ENCODE peak calls at places on chromosomes 7 and 10, in four cellular contexts. One of them, this sample, is unnamed.
A peak's percentile ranks its signal among the peaks of the same experiment; 100 is the strongest.

GRCh38 chr10:21022821-21023220 is 125.7 kb upstream of the NEBL start:
- DNase-seq in CD4-positive, alpha-beta T cell: no peak
- DNase-seq in heart right ventricle: no peak
- DNase-seq in SK-N-SH: no peak
- DNase-seq in this sample: no peak

GRCh38 chr10:43814611-43815010 is 165.9 kb upstream of the ZNF32 start:
- DNase-seq in CD4-positive, alpha-beta T cell: no peak
- DNase-seq in heart right ventricle: no peak
- DNase-seq in SK-N-SH: no peak
- DNase-seq in this sample: no peak

GRCh38 chr7:142885311-142886230 is at the start of gene TRPV6:
- DNase-seq in CD4-positive, alpha-beta T cell: no peak
- DNase-seq in heart right ventricle: no peak
- DNase-seq in SK-N-SH: no peak
- DNase-seq in this sample: no peak

GRCh38 chr7:156768698-156769472 is 124.1 kb downstream of the LMBR1 start:
- DNase-seq in CD4-positive, alpha-beta T cell: no peak
- DNase-seq in heart right ventricle: no peak
- DNase-seq in SK-N-SH: no peak
- DNase-seq in this sample: no peak

GRCh38 chr7:26062240-26062603 is 89.8 kb upstream of the NFE2L3 start:
- DNase-seq in CD4-positive, alpha-beta T cell: no peak
- DNase-seq in heart right ventricle: no peak
- DNase-seq in SK-N-SH: no peak
- DNase-seq in this sample: no peak

GRCh38 chr7:103571591-103571990 is 125.6 kb upstream of the SLC26A5 start:
- DNase-seq in CD4-positive, alpha-beta T cell: no peak
- DNase-seq in heart right ventricle: no peak
- DNase-seq in SK-N-SH: no peak
- DNase-seq in this sample: no peak

GRCh38 chr7:47380325-47381131 is 201.4 kb downstream of the TNS3 start:
- DNase-seq in CD4-positive, alpha-beta T cell: no peak
- DNase-seq in heart right ventricle: no peak
- DNase-seq in SK-N-SH: no peak
- DNase-seq in this sample: no peak

GRCh38 chr7:87216701-87217508 is 2.6 kb downstream of the TMEM243 start:
- DNase-seq in CD4-positive, alpha-beta T cell: peak; percentile 26
- DNase-seq in heart right ventricle: no peak
- DNase-seq in SK-N-SH: no peak
- DNase-seq in this sample: peak; percentile 69

GRCh38 chr7:98994046-98994944 is 116.0 kb downstream of the TRRAP start:
- DNase-seq in CD4-positive, alpha-beta T cell: no peak
- DNase-seq in heart right ventricle: no peak
- DNase-seq in SK-N-SH: no peak
- DNase-seq in this sample: no peak

GRCh38 chr7:137546671-137547070 is 203.1 kb upstream of the PTN start:
- DNase-seq in CD4-positive, alpha-beta T cell: no peak
- DNase-seq in heart right ventricle: no peak
- DNase-seq in SK-N-SH: no peak
- DNase-seq in this sample: no peak

GRCh38 chr7:44276571-44277101 is 48.8 kb downstream of the CAMK2B start:
- DNase-seq in CD4-positive, alpha-beta T cell: no peak
- DNase-seq in heart right ventricle: peak; percentile 7
- DNase-seq in SK-N-SH: no peak
- DNase-seq in this sample: no peak

GRCh38 chr7:65983965-65984654 is 2.1 kb upstream of the GUSB start:
- DNase-seq in CD4-positive, alpha-beta T cell: no peak
- DNase-seq in heart right ventricle: no peak
- DNase-seq in SK-N-SH: no peak
- DNase-seq in this sample: no peak

GRCh38 chr7:67251986-67252558 is 255.4 kb downstream of the TYW1 start:
- DNase-seq in CD4-positive, alpha-beta T cell: no peak
- DNase-seq in heart right ventricle: no peak
- DNase-seq in SK-N-SH: no peak
- DNase-seq in this sample: no peak

GRCh38 chr7:154953006-154953684 is 49.8 kb downstream of the PAXIP1 start:
- DNase-seq in CD4-positive, alpha-beta T cell: peak; percentile 63
- DNase-seq in heart right ventricle: peak; percentile 54
- DNase-seq in SK-N-SH: peak; percentile 63
- DNase-seq in this sample: peak; percentile 60

GRCh38 chr7:1845536-1846311 is 175.6 kb downstream of the ELFN1 start:
- DNase-seq in CD4-positive, alpha-beta T cell: no peak
- DNase-seq in heart right ventricle: peak; percentile 7
- DNase-seq in SK-N-SH: peak; percentile 61
- DNase-seq in this sample: no peak

GRCh38 chr7:12951397-12951801 is 264.0 kb downstream of the ARL4A start:
- DNase-seq in CD4-positive, alpha-beta T cell: no peak
- DNase-seq in heart right ventricle: no peak
- DNase-seq in SK-N-SH: no peak
- DNase-seq in this sample: no peak

GRCh38 chr10:93954726-93955363 is 38.9 kb upstream of the PLCE1 start:
- DNase-seq in CD4-positive, alpha-beta T cell: no peak
- DNase-seq in heart right ventricle: no peak
- DNase-seq in SK-N-SH: no peak
- DNase-seq in this sample: no peak

GRCh38 chr7:46058424-46058823 is 137.4 kb upstream of the IGFBP3 start:
- DNase-seq in CD4-positive, alpha-beta T cell: no peak
- DNase-seq in heart right ventricle: no peak
- DNase-seq in SK-N-SH: no peak
- DNase-seq in this sample: no peak

GRCh38 chr10:99347672-99348071 is 18.5 kb downstream of the CNNM1 start:
- DNase-seq in CD4-positive, alpha-beta T cell: no peak
- DNase-seq in heart right ventricle: no peak
- DNase-seq in SK-N-SH: no peak
- DNase-seq in this sample: no peak

GRCh38 chr7:17134786-17135185 is 163.7 kb upstream of the AHR start:
- DNase-seq in CD4-positive, alpha-beta T cell: no peak
- DNase-seq in heart right ventricle: no peak
- DNase-seq in SK-N-SH: no peak
- DNase-seq in this sample: no peak

GRCh38 chr7:44541876-44542610 is 913 bp upstream of the NPC1L1 start:
- DNase-seq in CD4-positive, alpha-beta T cell: no peak
- DNase-seq in heart right ventricle: no peak
- DNase-seq in SK-N-SH: peak; percentile 27
- DNase-seq in this sample: no peak

GRCh38 chr7:79227035-79227434 is 226.4 kb downstream of the MAGI2 start:
- DNase-seq in CD4-positive, alpha-beta T cell: no peak
- DNase-seq in heart right ventricle: no peak
- DNase-seq in SK-N-SH: no peak
- DNase-seq in this sample: no peak

GRCh38 chr7:12074889-12075288 is 136.2 kb upstream of the TMEM106B start:
- DNase-seq in CD4-positive, alpha-beta T cell: no peak
- DNase-seq in heart right ventricle: no peak
- DNase-seq in SK-N-SH: no peak
- DNase-seq in this sample: no peak

GRCh38 chr10:62708569-62708968 is 96.0 kb upstream of the ADO start:
- DNase-seq in CD4-positive, alpha-beta T cell: no peak
- DNase-seq in heart right ventricle: no peak
- DNase-seq in SK-N-SH: no peak
- DNase-seq in this sample: no peak

GRCh38 chr7:37987732-37988131 is 67.3 kb downstream of the EPDR1 start:
- DNase-seq in CD4-positive, alpha-beta T cell: no peak
- DNase-seq in heart right ventricle: no peak
- DNase-seq in SK-N-SH: no peak
- DNase-seq in this sample: no peak

GRCh38 chr7:43906327-43907010 is at the start of gene URGCP:
- DNase-seq in CD4-positive, alpha-beta T cell: peak; percentile 49
- DNase-seq in heart right ventricle: peak; percentile 71
- DNase-seq in SK-N-SH: peak; percentile 96
- DNase-seq in this sample: peak; percentile 55

GRCh38 chr10:69614130-69614529 is 15.9 kb upstream of the FAM241B start:
- DNase-seq in CD4-positive, alpha-beta T cell: no peak
- DNase-seq in heart right ventricle: no peak
- DNase-seq in SK-N-SH: no peak
- DNase-seq in this sample: no peak

GRCh38 chr10:126663880-126664279 is 6.6 kb downstream of the C10orf90 start:
- DNase-seq in CD4-positive, alpha-beta T cell: no peak
- DNase-seq in heart right ventricle: no peak
- DNase-seq in SK-N-SH: no peak
- DNase-seq in this sample: no peak

GRCh38 chr7:54904986-54905385 is 113.8 kb upstream of the EGFR start:
- DNase-seq in CD4-positive, alpha-beta T cell: no peak
- DNase-seq in heart right ventricle: no peak
- DNase-seq in SK-N-SH: no peak
- DNase-seq in this sample: no peak

GRCh38 chr7:5117095-5117970 is 71.7 kb downstream of the RBAK start:
- DNase-seq in CD4-positive, alpha-beta T cell: no peak
- DNase-seq in heart right ventricle: no peak
- DNase-seq in SK-N-SH: no peak
- DNase-seq in this sample: no peak

GRCh38 chr7:348480-348844 is 58.5 kb downstream of the FOXL3 start:
- DNase-seq in CD4-positive, alpha-beta T cell: no peak
- DNase-seq in heart right ventricle: peak; percentile 1
- DNase-seq in SK-N-SH: no peak
- DNase-seq in this sample: no peak

GRCh38 chr7:347001-347590 is 57.1 kb downstream of the FOXL3 start:
- DNase-seq in CD4-positive, alpha-beta T cell: no peak
- DNase-seq in heart right ventricle: peak; percentile 2
- DNase-seq in SK-N-SH: no peak
- DNase-seq in this sample: no peak

GRCh38 chr7:347644-348479 is 57.9 kb downstream of the FOXL3 start:
- DNase-seq in CD4-positive, alpha-beta T cell: no peak
- DNase-seq in heart right ventricle: peak; percentile 4
- DNase-seq in SK-N-SH: no peak
- DNase-seq in this sample: no peak

GRCh38 chr7:351256-351655 is 61.3 kb downstream of the FOXL3 start:
- DNase-seq in CD4-positive, alpha-beta T cell: peak; percentile 72
- DNase-seq in heart right ventricle: peak; percentile 7
- DNase-seq in SK-N-SH: no peak
- DNase-seq in this sample: peak; percentile 80

GRCh38 chr7:348962-349755 is 59.2 kb downstream of the FOXL3 start:
- DNase-seq in CD4-positive, alpha-beta T cell: no peak
- DNase-seq in heart right ventricle: peak; percentile 14
- DNase-seq in SK-N-SH: no peak
- DNase-seq in this sample: no peak
- H3K27ac ChIP-seq in CD4-positive, alpha-beta T cell: no peak overlapping the region
- H3K27ac ChIP-seq in heart right ventricle: no peak overlapping the region
- H3K27ac ChIP-seq in SK-N-SH: no peak overlapping the region
- H3K27ac ChIP-seq in this sample: no peak overlapping the region

GRCh38 chr7:69781412-69781846 is 183.2 kb downstream of the AUTS2 start:
- DNase-seq in CD4-positive, alpha-beta T cell: no peak
- DNase-seq in heart right ventricle: peak; percentile 27
- DNase-seq in SK-N-SH: no peak
- DNase-seq in this sample: no peak
- H3K27ac ChIP-seq in CD4-positive, alpha-beta T cell: no peak overlapping the region
- H3K27ac ChIP-seq in heart right ventricle: no peak overlapping the region
- H3K27ac ChIP-seq in SK-N-SH: no peak overlapping the region
- H3K27ac ChIP-seq in this sample: no peak overlapping the region

GRCh38 chr7:128074736-128075135 is 43.5 kb upstream of the LRRC4 start:
- DNase-seq in CD4-positive, alpha-beta T cell: no peak
- DNase-seq in heart right ventricle: no peak
- DNase-seq in SK-N-SH: no peak
- DNase-seq in this sample: no peak

GRCh38 chr7:128076831-128077271 is 45.6 kb upstream of the LRRC4 start:
- DNase-seq in CD4-positive, alpha-beta T cell: no peak
- DNase-seq in heart right ventricle: peak; percentile 65
- DNase-seq in SK-N-SH: peak; percentile 71
- DNase-seq in this sample: no peak

GRCh38 chr7:128076216-128076821 is 45.1 kb upstream of the LRRC4 start:
- DNase-seq in CD4-positive, alpha-beta T cell: no peak
- DNase-seq in heart right ventricle: no peak
- DNase-seq in SK-N-SH: no peak
- DNase-seq in this sample: no peak

GRCh38 chr7:128074336-128074735 is 43.1 kb upstream of the LRRC4 start:
- DNase-seq in CD4-positive, alpha-beta T cell: no peak
- DNase-seq in heart right ventricle: no peak
- DNase-seq in SK-N-SH: no peak
- DNase-seq in this sample: no peak

DNA sequence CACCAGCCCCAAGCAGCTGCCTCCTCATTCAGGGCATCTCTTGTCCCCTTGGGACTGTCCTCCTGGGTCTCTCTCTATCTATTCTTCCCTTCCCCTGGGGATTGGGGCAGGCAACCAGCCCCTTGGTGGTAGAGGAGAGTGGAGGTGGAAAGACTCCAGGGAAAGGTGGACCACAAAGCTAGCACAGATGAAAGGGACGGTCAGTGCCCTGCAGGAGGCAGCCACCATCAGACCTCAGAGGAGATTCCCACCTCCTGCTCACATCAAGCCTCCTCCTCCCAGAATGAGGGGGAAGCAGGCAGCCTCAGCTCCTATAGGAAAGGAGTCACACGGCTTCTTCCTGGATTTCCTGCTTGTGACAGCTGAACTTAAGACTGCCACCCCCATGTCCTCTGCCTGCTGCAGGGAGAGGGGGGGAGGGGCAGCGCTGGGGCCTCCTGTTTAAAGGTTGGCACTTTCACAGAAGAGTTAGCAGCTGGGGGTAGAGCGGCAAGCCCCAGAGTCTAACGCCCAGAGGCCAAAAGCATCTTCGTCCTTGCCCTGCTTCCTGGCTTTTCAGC is 44.4 kb upstream of the LRRC4 start:
- DNase-seq in CD4-positive, alpha-beta T cell: no peak
- DNase-seq in heart right ventricle: no peak
- DNase-seq in SK-N-SH: peak; percentile 49
- DNase-seq in this sample: no peak
- H3K27ac ChIP-seq in CD4-positive, alpha-beta T cell: no peak overlapping the region
- H3K27ac ChIP-seq in heart right ventricle: peak overlapping the region; percentile 20
- H3K27ac ChIP-seq in SK-N-SH: no peak overlapping the region
- H3K27ac ChIP-seq in this sample: no peak overlapping the region

GRCh38 chr10:44947356-44948152 is 12.0 kb upstream of the RASSF4 start:
- DNase-seq in CD4-positive, alpha-beta T cell: no peak
- DNase-seq in heart right ventricle: no peak
- DNase-seq in SK-N-SH: no peak
- DNase-seq in this sample: no peak
- H3K27ac ChIP-seq in CD4-positive, alpha-beta T cell: no peak overlapping the region
- H3K27ac ChIP-seq in heart right ventricle: peak overlapping the region; percentile 62
- H3K27ac ChIP-seq in SK-N-SH: no peak overlapping the region
- H3K27ac ChIP-seq in this sample: no peak overlapping the region

DNA sequence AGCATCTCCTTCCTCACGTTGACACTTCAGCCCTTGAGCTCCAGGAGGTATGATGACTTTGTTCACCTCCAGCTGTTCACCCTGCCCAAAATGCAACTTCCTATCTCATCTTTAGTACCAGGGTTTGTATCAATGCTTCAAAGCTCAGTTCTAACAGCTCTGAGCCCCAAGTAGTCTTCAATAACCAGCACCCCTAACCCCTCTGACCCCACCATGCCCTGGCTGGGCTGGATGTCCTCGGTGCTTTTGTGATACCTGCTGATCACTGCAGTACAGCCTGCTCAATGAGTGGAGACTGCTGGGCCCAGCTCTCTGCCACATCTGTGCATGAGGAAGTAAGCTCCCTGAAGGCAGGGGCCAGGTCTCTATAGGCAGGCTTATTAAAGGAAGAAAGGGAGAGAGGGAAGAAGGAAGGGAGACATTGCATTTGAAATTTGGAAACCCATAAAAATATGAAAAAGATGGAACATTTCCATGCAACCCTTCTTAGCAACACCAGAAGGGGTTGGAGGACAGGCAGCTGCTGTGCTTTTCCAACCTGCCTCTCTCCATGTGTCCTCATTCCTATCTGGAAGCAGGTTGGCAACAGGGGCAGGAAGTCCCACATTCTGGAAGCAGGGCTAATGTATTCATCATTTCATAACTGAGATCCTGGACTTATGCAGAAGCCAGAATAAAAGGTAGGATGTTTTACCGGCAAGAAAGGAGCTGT is 756.1 kb downstream of the GRID1 start:
- DNase-seq in CD4-positive, alpha-beta T cell: no peak
- DNase-seq in heart right ventricle: no peak
- DNase-seq in SK-N-SH: no peak
- DNase-seq in this sample: no peak
- H3K27ac ChIP-seq in CD4-positive, alpha-beta T cell: no peak overlapping the region
- H3K27ac ChIP-seq in heart right ventricle: no peak overlapping the region
- H3K27ac ChIP-seq in SK-N-SH: no peak overlapping the region
- H3K27ac ChIP-seq in this sample: no peak overlapping the region

This sample was measured in CD4-positive, alpha-beta memory T cell.